ENCODE peak calls at places on chromosomes 11 and 22, in seven cellular contexts. I is SW480, H is foreskin fibroblast, O is posterior cingulate gyrus, N is nephron progenitor cell, F is kidney, T is left ventricle myocardium inferior. Y is an unnamed sample.

GRCh38 chr22:22357024-22357868 is 112.7 kb downstream of the VPREB1 start:
- DNase-seq in T (peak), H (peak), O (peak), F (peak), I (peak), N (peak), Y (peak)

GRCh38 chr11:14914536-14914935 is 22.5 kb upstream of the CYP2R1 start:
- DNase-seq in I (no peak), F (no peak), O (no peak), T (no peak), N (no peak), H (no peak), Y (no peak)

GRCh38 chr22:27100323-27100722 is 442.9 kb downstream of the MIAT start:
- DNase-seq in T (peak), O (no peak), F (no peak), I (no peak), N (no peak), H (no peak), Y (no peak)

GRCh38 chr22:23912293-23912903 is 18.2 kb downstream of the MIF start:
- DNase-seq in T (no peak), I (no peak), N (no peak), O (no peak), F (no peak), H (no peak), Y (no peak)

GRCh38 chr22:49302150-49302460 is 525.6 kb downstream of the BRD1 start:
- DNase-seq in H (no peak), I (no peak), N (no peak), T (no peak), O (no peak), F (no peak), Y (no peak)

GRCh38 chr11:63791495-63792167 is 21.6 kb upstream of the SPINDOC start:
- DNase-seq in T (no peak), I (no peak), H (no peak), F (no peak), N (no peak), O (no peak), Y (no peak)

GRCh38 chr22:25942989-25943411 is 201.0 kb downstream of the MYO18B start:
- DNase-seq in N (no peak), T (peak), F (no peak), O (peak), I (no peak), H (no peak), Y (no peak)

GRCh38 chr11:10394229-10395100 is 60.6 kb upstream of the AMPD3 start:
- DNase-seq in F (no peak), N (no peak), H (peak), T (no peak), O (no peak), I (no peak), Y (no peak)

GRCh38 chr11:111878385-111878765 is 590 bp downstream of the FDXACB1 start:
- DNase-seq in N (no peak), T (no peak), H (no peak), F (no peak), O (no peak), I (peak), Y (no peak)

GRCh38 chr11:69541501-69542313 is 60.2 kb downstream of the LINC01488 start:
- DNase-seq in F (no peak), I (peak), O (no peak), T (no peak), N (no peak), H (peak), Y (no peak)

GRCh38 chr11:129247129-129247528 is 55.0 kb upstream of the ARHGAP32 start:
- DNase-seq in F (no peak), H (peak), I (peak), N (no peak), O (no peak), T (no peak), Y (no peak)

GRCh38 chr22:27564806-27565205 is 236.8 kb downstream of the MN1 start:
- DNase-seq in H (no peak), O (no peak), I (no peak), F (no peak), T (no peak), N (no peak), Y (no peak)

GRCh38 chr11:16979708-16980622 is 34.2 kb downstream of the PLEKHA7 start:
- DNase-seq in O (peak), T (no peak), H (no peak), F (no peak), I (no peak), N (no peak), Y (no peak)

GRCh38 chr11:74311352-74311926 is at the start of gene P4HA3:
- DNase-seq in H (peak), O (peak), T (peak), N (peak), I (peak), F (peak), Y (peak)

GRCh38 chr22:47173535-47174021 is 411.1 kb downstream of the TBC1D22A start:
- DNase-seq in T (no peak), H (no peak), F (peak), O (peak), N (no peak), I (no peak), Y (peak)

GRCh38 chr11:69465236-69466000 is 16.0 kb upstream of the LINC01488 start:
- DNase-seq in I (no peak), F (peak), T (peak), H (no peak), N (no peak), O (peak), Y (no peak)

Y was measured in GM06990.